ENCODE peak calls at places on chromosome X, in seven cellular contexts. One of them, this sample, is unnamed.

GRCh38 chrX:69424161-69424560 is 80.0 kb upstream of the NALF2 start:
- DNase-seq in posterior cingulate gyrus: no peak
- DNase-seq in HS-5: no peak
- DNase-seq in memory B cell: no peak
- DNase-seq in tibial nerve: no peak
- DNase-seq in cardiac muscle cell: peak; percentile 30
- DNase-seq in activated CD4-positive, alpha-beta T cell treated with anti-CD3 and anti-CD28 coated beads, Interleukin-2, amount 10 ng/mL, durations not matched to agents 7 days and 5 days: no peak
- DNase-seq in this sample: no peak

GRCh38 chrX:132071260-132071659 is 48.2 kb downstream of the STK26 start:
- DNase-seq in posterior cingulate gyrus: no peak
- DNase-seq in HS-5: no peak
- DNase-seq in memory B cell: no peak
- DNase-seq in tibial nerve: no peak
- DNase-seq in cardiac muscle cell: peak; percentile 26
- DNase-seq in activated CD4-positive, alpha-beta T cell treated with anti-CD3 and anti-CD28 coated beads, Interleukin-2, amount 10 ng/mL, durations not matched to agents 7 days and 5 days: no peak
- DNase-seq in this sample: no peak

GRCh38 chrX:148878371-148878770 is 378.0 kb downstream of the AFF2 start:
- DNase-seq in posterior cingulate gyrus: no peak
- DNase-seq in HS-5: no peak
- DNase-seq in memory B cell: no peak
- DNase-seq in tibial nerve: no peak
- DNase-seq in cardiac muscle cell: peak; percentile 74
- DNase-seq in activated CD4-positive, alpha-beta T cell treated with anti-CD3 and anti-CD28 coated beads, Interleukin-2, amount 10 ng/mL, durations not matched to agents 7 days and 5 days: no peak
- DNase-seq in this sample: no peak

GRCh38 chrX:960821-961220 is 251.6 kb downstream of the CRLF2 start:
- DNase-seq in posterior cingulate gyrus: no peak
- DNase-seq in HS-5: no peak
- DNase-seq in memory B cell: no peak
- DNase-seq in tibial nerve: no peak
- DNase-seq in cardiac muscle cell: no peak
- DNase-seq in activated CD4-positive, alpha-beta T cell treated with anti-CD3 and anti-CD28 coated beads, Interleukin-2, amount 10 ng/mL, durations not matched to agents 7 days and 5 days: no peak
- DNase-seq in this sample: no peak

GRCh38 chrX:17495052-17495451 is 120.1 kb downstream of the NHS start:
- DNase-seq in posterior cingulate gyrus: no peak
- DNase-seq in HS-5: no peak
- DNase-seq in memory B cell: no peak
- DNase-seq in tibial nerve: no peak
- DNase-seq in cardiac muscle cell: no peak
- DNase-seq in activated CD4-positive, alpha-beta T cell treated with anti-CD3 and anti-CD28 coated beads, Interleukin-2, amount 10 ng/mL, durations not matched to agents 7 days and 5 days: no peak
- DNase-seq in this sample: no peak

GRCh38 chrX:107429090-107429489 is 20.4 kb upstream of the FRMPD3 start:
- DNase-seq in posterior cingulate gyrus: no peak
- DNase-seq in HS-5: no peak
- DNase-seq in memory B cell: peak; percentile 23
- DNase-seq in tibial nerve: no peak
- DNase-seq in cardiac muscle cell: peak; percentile 39
- DNase-seq in activated CD4-positive, alpha-beta T cell treated with anti-CD3 and anti-CD28 coated beads, Interleukin-2, amount 10 ng/mL, durations not matched to agents 7 days and 5 days: peak; percentile 33
- DNase-seq in this sample: no peak

GRCh38 chrX:40145001-40145631 is 47.4 kb upstream of the BCOR start:
- DNase-seq in posterior cingulate gyrus: no peak
- DNase-seq in HS-5: no peak
- DNase-seq in memory B cell: no peak
- DNase-seq in tibial nerve: no peak
- DNase-seq in cardiac muscle cell: no peak
- DNase-seq in activated CD4-positive, alpha-beta T cell treated with anti-CD3 and anti-CD28 coated beads, Interleukin-2, amount 10 ng/mL, durations not matched to agents 7 days and 5 days: no peak
- DNase-seq in this sample: no peak

GRCh38 chrX:3548743-3549441 is 164.6 kb downstream of the PRKX start:
- DNase-seq in posterior cingulate gyrus: no peak
- DNase-seq in HS-5: peak; percentile 20
- DNase-seq in memory B cell: no peak
- DNase-seq in tibial nerve: peak; percentile 7
- DNase-seq in cardiac muscle cell: peak; percentile 86
- DNase-seq in activated CD4-positive, alpha-beta T cell treated with anti-CD3 and anti-CD28 coated beads, Interleukin-2, amount 10 ng/mL, durations not matched to agents 7 days and 5 days: no peak
- DNase-seq in this sample: no peak

GRCh38 chrX:65987856-65988255 is 52.0 kb downstream of the VSIG4 start:
- DNase-seq in posterior cingulate gyrus: no peak
- DNase-seq in HS-5: no peak
- DNase-seq in memory B cell: no peak
- DNase-seq in tibial nerve: no peak
- DNase-seq in cardiac muscle cell: no peak
- DNase-seq in activated CD4-positive, alpha-beta T cell treated with anti-CD3 and anti-CD28 coated beads, Interleukin-2, amount 10 ng/mL, durations not matched to agents 7 days and 5 days: no peak
- DNase-seq in this sample: no peak

GRCh38 chrX:153700376-153700945 is 12.7 kb downstream of the SLC6A8 start:
- DNase-seq in posterior cingulate gyrus: no peak
- DNase-seq in HS-5: no peak
- DNase-seq in memory B cell: no peak
- DNase-seq in tibial nerve: no peak
- DNase-seq in cardiac muscle cell: no peak
- DNase-seq in activated CD4-positive, alpha-beta T cell treated with anti-CD3 and anti-CD28 coated beads, Interleukin-2, amount 10 ng/mL, durations not matched to agents 7 days and 5 days: no peak
- DNase-seq in this sample: no peak

GRCh38 chrX:40780123-40780522 is 44.8 kb upstream of the MED14 start:
- DNase-seq in posterior cingulate gyrus: no peak
- DNase-seq in HS-5: no peak
- DNase-seq in memory B cell: no peak
- DNase-seq in tibial nerve: no peak
- DNase-seq in cardiac muscle cell: no peak
- DNase-seq in activated CD4-positive, alpha-beta T cell treated with anti-CD3 and anti-CD28 coated beads, Interleukin-2, amount 10 ng/mL, durations not matched to agents 7 days and 5 days: no peak
- DNase-seq in this sample: no peak

GRCh38 chrX:150410513-150410912 is 47.4 kb downstream of the MAMLD1 start:
- DNase-seq in posterior cingulate gyrus: peak; percentile 23
- DNase-seq in HS-5: no peak
- DNase-seq in memory B cell: no peak
- DNase-seq in tibial nerve: no peak
- DNase-seq in cardiac muscle cell: no peak
- DNase-seq in activated CD4-positive, alpha-beta T cell treated with anti-CD3 and anti-CD28 coated beads, Interleukin-2, amount 10 ng/mL, durations not matched to agents 7 days and 5 days: peak; percentile 54
- DNase-seq in this sample: no peak

GRCh38 chrX:97332963-97333362 is 449.3 kb downstream of the RPA4 start:
- DNase-seq in posterior cingulate gyrus: no peak
- DNase-seq in HS-5: no peak
- DNase-seq in memory B cell: no peak
- DNase-seq in tibial nerve: no peak
- DNase-seq in cardiac muscle cell: peak; percentile 18
- DNase-seq in activated CD4-positive, alpha-beta T cell treated with anti-CD3 and anti-CD28 coated beads, Interleukin-2, amount 10 ng/mL, durations not matched to agents 7 days and 5 days: no peak
- DNase-seq in this sample: no peak

GRCh38 chrX:38539748-38540147 is 21.6 kb upstream of the TSPAN7 start:
- DNase-seq in posterior cingulate gyrus: no peak
- DNase-seq in HS-5: no peak
- DNase-seq in memory B cell: no peak
- DNase-seq in tibial nerve: no peak
- DNase-seq in cardiac muscle cell: no peak
- DNase-seq in activated CD4-positive, alpha-beta T cell treated with anti-CD3 and anti-CD28 coated beads, Interleukin-2, amount 10 ng/mL, durations not matched to agents 7 days and 5 days: no peak
- DNase-seq in this sample: no peak

GRCh38 chrX:133968109-133968508 is 17.3 kb downstream of the GPC3 start:
- DNase-seq in posterior cingulate gyrus: no peak
- DNase-seq in HS-5: no peak
- DNase-seq in memory B cell: no peak
- DNase-seq in tibial nerve: no peak
- DNase-seq in cardiac muscle cell: no peak
- DNase-seq in activated CD4-positive, alpha-beta T cell treated with anti-CD3 and anti-CD28 coated beads, Interleukin-2, amount 10 ng/mL, durations not matched to agents 7 days and 5 days: no peak
- DNase-seq in this sample: no peak

GRCh38 chrX:139758809-139759208 is 50.8 kb upstream of the MCF2 start:
- DNase-seq in posterior cingulate gyrus: no peak
- DNase-seq in HS-5: no peak
- DNase-seq in memory B cell: no peak
- DNase-seq in tibial nerve: no peak
- DNase-seq in cardiac muscle cell: no peak
- DNase-seq in activated CD4-positive, alpha-beta T cell treated with anti-CD3 and anti-CD28 coated beads, Interleukin-2, amount 10 ng/mL, durations not matched to agents 7 days and 5 days: no peak
- DNase-seq in this sample: no peak

GRCh38 chrX:107450823-107451509 is 1.5 kb downstream of the FRMPD3 start:
- DNase-seq in posterior cingulate gyrus: no peak
- DNase-seq in HS-5: no peak
- DNase-seq in memory B cell: no peak
- DNase-seq in tibial nerve: no peak
- DNase-seq in cardiac muscle cell: no peak
- DNase-seq in activated CD4-positive, alpha-beta T cell treated with anti-CD3 and anti-CD28 coated beads, Interleukin-2, amount 10 ng/mL, durations not matched to agents 7 days and 5 days: no peak
- DNase-seq in this sample: no peak

GRCh38 chrX:152600853-152601635 is 36.7 kb upstream of the GABRQ start:
- DNase-seq in posterior cingulate gyrus: peak; percentile 89
- DNase-seq in HS-5: no peak
- DNase-seq in memory B cell: no peak
- DNase-seq in tibial nerve: no peak
- DNase-seq in cardiac muscle cell: no peak
- DNase-seq in activated CD4-positive, alpha-beta T cell treated with anti-CD3 and anti-CD28 coated beads, Interleukin-2, amount 10 ng/mL, durations not matched to agents 7 days and 5 days: no peak
- DNase-seq in this sample: no peak

GRCh38 chrX:103442536-103442901 is 66.2 kb downstream of the BEX3 start:
- DNase-seq in posterior cingulate gyrus: no peak
- DNase-seq in HS-5: no peak
- DNase-seq in memory B cell: no peak
- DNase-seq in tibial nerve: no peak
- DNase-seq in cardiac muscle cell: peak; percentile 51
- DNase-seq in activated CD4-positive, alpha-beta T cell treated with anti-CD3 and anti-CD28 coated beads, Interleukin-2, amount 10 ng/mL, durations not matched to agents 7 days and 5 days: no peak
- DNase-seq in this sample: no peak

GRCh38 chrX:21176927-21177571 is 197.2 kb upstream of the CNKSR2 start:
- DNase-seq in posterior cingulate gyrus: no peak
- DNase-seq in HS-5: no peak
- DNase-seq in memory B cell: no peak
- DNase-seq in tibial nerve: no peak
- DNase-seq in cardiac muscle cell: no peak
- DNase-seq in activated CD4-positive, alpha-beta T cell treated with anti-CD3 and anti-CD28 coated beads, Interleukin-2, amount 10 ng/mL, durations not matched to agents 7 days and 5 days: no peak
- DNase-seq in this sample: no peak

GRCh38 chrX:45842916-45843315 is 642.2 kb upstream of the DIPK2B start:
- DNase-seq in posterior cingulate gyrus: no peak
- DNase-seq in HS-5: no peak
- DNase-seq in memory B cell: no peak
- DNase-seq in tibial nerve: no peak
- DNase-seq in cardiac muscle cell: no peak
- DNase-seq in activated CD4-positive, alpha-beta T cell treated with anti-CD3 and anti-CD28 coated beads, Interleukin-2, amount 10 ng/mL, durations not matched to agents 7 days and 5 days: no peak
- DNase-seq in this sample: no peak

GRCh38 chrX:70754169-70754843 is 154.2 kb downstream of the TEX11 start:
- DNase-seq in posterior cingulate gyrus: no peak
- DNase-seq in HS-5: no peak
- DNase-seq in memory B cell: no peak
- DNase-seq in tibial nerve: no peak
- DNase-seq in cardiac muscle cell: no peak
- DNase-seq in activated CD4-positive, alpha-beta T cell treated with anti-CD3 and anti-CD28 coated beads, Interleukin-2, amount 10 ng/mL, durations not matched to agents 7 days and 5 days: no peak
- DNase-seq in this sample: no peak

GRCh38 chrX:145843196-145843595 is 25.6 kb downstream of the SLITRK2 start:
- DNase-seq in posterior cingulate gyrus: no peak
- DNase-seq in HS-5: no peak
- DNase-seq in memory B cell: no peak
- DNase-seq in tibial nerve: no peak
- DNase-seq in cardiac muscle cell: no peak
- DNase-seq in activated CD4-positive, alpha-beta T cell treated with anti-CD3 and anti-CD28 coated beads, Interleukin-2, amount 10 ng/mL, durations not matched to agents 7 days and 5 days: no peak
- DNase-seq in this sample: peak; percentile 27

GRCh38 chrX:106331606-106332005 is 163.5 kb downstream of the PWWP3B start:
- DNase-seq in posterior cingulate gyrus: no peak
- DNase-seq in HS-5: no peak
- DNase-seq in memory B cell: no peak
- DNase-seq in tibial nerve: no peak
- DNase-seq in cardiac muscle cell: no peak
- DNase-seq in activated CD4-positive, alpha-beta T cell treated with anti-CD3 and anti-CD28 coated beads, Interleukin-2, amount 10 ng/mL, durations not matched to agents 7 days and 5 days: no peak
- DNase-seq in this sample: no peak

GRCh38 chrX:12955882-12956703 is 18.8 kb upstream of the TMSB4X start:
- DNase-seq in posterior cingulate gyrus: no peak
- DNase-seq in HS-5: no peak
- DNase-seq in memory B cell: peak; percentile 55
- DNase-seq in tibial nerve: peak; percentile 47
- DNase-seq in cardiac muscle cell: peak; percentile 84
- DNase-seq in activated CD4-positive, alpha-beta T cell treated with anti-CD3 and anti-CD28 coated beads, Interleukin-2, amount 10 ng/mL, durations not matched to agents 7 days and 5 days: peak; percentile 65
- DNase-seq in this sample: peak; percentile 67

This sample was measured in C1 segment of cervical spinal cord.